ENCODE peak calls at places on chromosomes 7 and 10, in five cellular contexts. B, U, K, O and F are unnamed samples.

GRCh38 chr10:88019753-88020152 is 156.3 kb downstream of the PTEN start:
- DNase-seq in B (no peak), U (no peak), K (no peak), O (no peak), F (no peak)

GRCh38 chr7:48006866-48007265 is 22.0 kb downstream of the SUN3 start:
- DNase-seq in B (no peak), U (no peak), K (no peak), O (no peak), F (no peak)

GRCh38 chr10:113047605-113047962 is 97.5 kb downstream of the TCF7L2 start:
- DNase-seq in B (no peak), U (peak; percentile 68), K (peak; percentile 85), O (no peak), F (no peak)

GRCh38 chr10:43340619-43341018 is 30.8 kb upstream of the FXYD4 start:
- DNase-seq in B (no peak), U (peak; percentile 50), K (no peak), O (no peak), F (peak; percentile 66)

GRCh38 chr10:60732240-60733188 is 45.8 kb upstream of the CDK1 start:
- DNase-seq in B (peak; percentile 5), U (peak; percentile 7), K (no peak), O (no peak), F (no peak)

GRCh38 chr10:112990271-112990670 is 40.2 kb downstream of the TCF7L2 start:
- DNase-seq in B (no peak), U (peak; percentile 10), K (no peak), O (no peak), F (no peak)

GRCh38 chr10:122497241-122497640 is 35.9 kb downstream of the HTRA1 start:
- DNase-seq in B (no peak), U (no peak), K (peak; percentile 9), O (peak; percentile 92), F (no peak)

GRCh38 chr7:103694304-103694703 is 248.3 kb upstream of the SLC26A5 start:
- DNase-seq in B (no peak), U (no peak), K (no peak), O (no peak), F (no peak)

GRCh38 chr10:90418869-90419652 is 438.8 kb downstream of the HTR7 start:
- DNase-seq in B (no peak), U (peak; percentile 92), K (no peak), O (no peak), F (peak; percentile 78)

GRCh38 chr7:101823086-101823485 is 5.7 kb downstream of the CUX1 start:
- DNase-seq in B (no peak), U (no peak), K (peak; percentile 43), O (no peak), F (no peak)

GRCh38 chr10:123666318-123667291 is at the start of gene GPR26:
- DNase-seq in B (no peak), U (no peak), K (peak; percentile 76), O (no peak), F (no peak)

GRCh38 chr10:103667390-103667789 is 173.9 kb downstream of the NEURL1 start:
- DNase-seq in B (no peak), U (no peak), K (peak; percentile 89), O (no peak), F (no peak)

GRCh38 chr10:124590216-124591122 is 128.8 kb downstream of the LHPP start:
- DNase-seq in B (no peak), U (no peak), K (no peak), O (no peak), F (no peak)

GRCh38 chr10:93180402-93181040 is 106.8 kb downstream of the CYP26A1 start:
- DNase-seq in B (no peak), U (peak; percentile 84), K (peak; percentile 90), O (peak; percentile 38), F (no peak)

GRCh38 chr10:93126484-93127052 is 52.9 kb downstream of the CYP26A1 start:
- DNase-seq in B (no peak), U (no peak), K (no peak), O (no peak), F (no peak)

GRCh38 chr7:26457702-26458327 is 166.2 kb downstream of the SNX10 start:
- DNase-seq in B (no peak), U (peak; percentile 9), K (no peak), O (peak; percentile 34), F (no peak)

GRCh38 chr7:117014673-117015133 is 61.4 kb downstream of the ST7 start:
- DNase-seq in B (no peak), U (no peak), K (peak; percentile 83), O (no peak), F (no peak)